ENCODE peak calls at places on chromosomes 2 and 18, in four cellular contexts. B is stomach, G is suprapubic skin, S is A549. V is an unnamed sample.

GRCh38 chr2:85888020-85888744 is 608 bp downstream of the ST3GAL5 start:
- DNase-seq in S (no peak), B (no peak), G (no peak), V (no peak)

GRCh38 chr2:65554765-65555561 is 122.6 kb upstream of the SPRED2 start:
- DNase-seq in B (no peak), G (no peak), S (no peak), V (no peak)

GRCh38 chr18:3816601-3817363 is 366.8 kb downstream of the TGIF1 start:
- DNase-seq in G (no peak), S (peak), B (no peak), V (no peak)

GRCh38 chr2:126059379-126059778 is 596.6 kb upstream of the GYPC start:
- DNase-seq in S (no peak), G (no peak), B (no peak), V (no peak)

GRCh38 chr2:1620081-1620480 is 124.2 kb downstream of the PXDN start:
- DNase-seq in S (no peak), G (peak), B (no peak), V (no peak)

GRCh38 chr2:105431367-105432088 is 32.7 kb upstream of the FHL2 start:
- DNase-seq in B (no peak), G (no peak), S (no peak), V (peak)

GRCh38 chr2:237297421-237298155 is 116.4 kb downstream of the COL6A3 start:
- DNase-seq in G (no peak), B (no peak), S (no peak), V (no peak)

GRCh38 chr2:209596275-209596674 is 172.4 kb downstream of the MAP2 start:
- DNase-seq in B (no peak), G (no peak), S (no peak), V (no peak)

GRCh38 chr2:189305291-189305943 is 125.9 kb upstream of the COL5A2 start:
- DNase-seq in S (no peak), B (no peak), G (no peak), V (no peak)

GRCh38 chr2:96470636-96471035 is 34.5 kb downstream of the NEURL3 start:
- DNase-seq in B (peak), G (no peak), S (peak), V (no peak)

GRCh38 chr2:127737892-127738291 is 36.6 kb downstream of the SFT2D3 start:
- DNase-seq in S (no peak), B (no peak), G (no peak), V (no peak)

GRCh38 chr2:106789185-106789584 is 96.8 kb downstream of the ST6GAL2 start:
- DNase-seq in S (no peak), G (no peak), B (no peak), V (no peak)

GRCh38 chr18:13107074-13107473 is 111.5 kb upstream of the LDLRAD4 start:
- DNase-seq in G (no peak), B (no peak), S (no peak), V (no peak)

GRCh38 chr2:209648714-209649113 is 122.9 kb upstream of the UNC80 start:
- DNase-seq in B (no peak), G (no peak), S (no peak), V (no peak)

GRCh38 chr2:133608291-133608690 is 40.0 kb upstream of the NCKAP5 start:
- DNase-seq in B (no peak), S (no peak), G (no peak), V (no peak)

DNA sequence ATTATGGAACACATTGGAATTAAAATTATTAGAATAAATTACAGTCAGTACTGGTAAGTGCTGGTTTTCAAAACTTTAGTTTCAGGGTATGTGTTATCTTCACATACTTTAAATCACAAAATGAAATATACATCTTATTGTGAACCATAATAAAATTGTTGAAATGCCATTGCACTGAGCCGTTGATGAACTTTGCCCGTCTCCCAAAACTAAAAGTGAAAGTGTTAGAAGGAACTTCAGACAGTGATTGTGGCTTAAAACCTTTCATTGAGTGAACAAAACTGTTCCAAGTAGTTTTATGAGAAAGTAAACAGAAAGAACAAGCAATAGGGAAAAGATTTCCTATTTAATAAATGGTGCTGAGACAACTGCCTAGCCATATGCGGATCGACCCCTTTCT is 811.6 kb downstream of the PLCL1 start:
- DNase-seq in B (no peak), S (no peak), G (no peak), V (no peak)
- TF ChIP-seq EP300 in B (no peak), S (no peak), G (no peak), V (no peak)

GRCh38 chr2:217932661-217933325 is 70.0 kb downstream of the TNS1 start:
- DNase-seq in B (no peak), S (no peak), G (no peak), V (no peak)
- TF ChIP-seq EP300 in B (no peak), S (no peak), G (no peak), V (no peak)

DNA sequence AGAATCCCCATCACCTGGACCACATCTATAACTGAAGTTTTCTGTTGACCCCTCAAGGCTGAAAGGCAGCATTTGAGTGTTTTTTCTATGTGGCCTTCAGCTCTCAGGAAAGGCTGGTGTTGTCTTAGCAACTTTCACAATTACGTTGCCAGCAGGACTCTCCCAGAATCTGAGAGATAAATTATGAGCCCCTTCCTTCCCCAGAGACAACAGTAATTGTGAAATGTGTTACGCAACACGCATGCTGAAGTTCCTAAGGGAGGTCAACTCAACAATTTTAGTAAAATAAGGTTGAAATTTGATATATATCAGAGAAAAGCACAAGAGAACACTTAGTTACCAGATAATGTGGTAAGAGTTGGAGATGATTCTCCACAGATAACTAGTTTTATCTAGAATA is 216.5 kb upstream of the SLC8A1 start:
- DNase-seq in B (no peak), G (no peak), S (no peak), V (peak)
- TF ChIP-seq EP300 in B (no peak), G (no peak), S (no peak), V (no peak)

DNA sequence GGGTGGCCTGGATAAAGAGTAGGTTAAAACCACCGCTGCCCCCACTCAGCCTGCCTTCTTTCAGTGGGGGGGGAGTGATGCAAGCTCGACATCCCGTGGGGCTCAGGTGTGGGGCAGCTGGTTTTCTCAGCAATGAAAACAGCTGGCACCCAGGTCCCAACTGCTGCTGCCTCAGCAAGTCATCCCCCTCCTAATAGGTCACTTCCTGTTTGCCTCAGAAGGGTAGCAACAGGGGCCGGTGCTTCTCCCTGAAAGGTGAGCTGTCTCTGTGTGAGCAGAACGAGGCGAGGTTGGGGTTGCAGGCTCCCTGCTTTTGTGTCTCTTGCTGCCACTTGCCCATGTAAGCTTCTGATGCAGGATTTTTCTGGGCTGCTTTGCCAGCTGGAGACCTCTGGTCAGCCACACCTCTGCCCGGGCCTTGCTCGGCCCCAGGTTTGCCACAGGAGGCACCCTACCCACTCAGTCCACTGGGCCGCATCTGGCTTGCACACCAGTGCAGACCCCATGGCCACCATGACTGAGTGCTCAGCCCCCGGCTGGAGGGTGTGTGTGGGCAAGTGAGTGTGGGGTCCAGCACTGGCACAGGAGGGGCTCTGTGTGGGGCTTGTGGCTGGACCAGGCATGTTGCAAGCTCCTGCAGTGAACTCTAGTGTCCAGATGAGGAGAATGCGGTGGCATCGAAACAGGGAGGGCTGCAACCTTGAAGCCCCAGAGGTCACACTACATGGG is 11.5 kb upstream of the ASB1 start:
- DNase-seq in G (no peak), B (peak), S (no peak), V (no peak)
- TF ChIP-seq EP300 in G (no peak), B (no peak), S (no peak), V (no peak)

DNA sequence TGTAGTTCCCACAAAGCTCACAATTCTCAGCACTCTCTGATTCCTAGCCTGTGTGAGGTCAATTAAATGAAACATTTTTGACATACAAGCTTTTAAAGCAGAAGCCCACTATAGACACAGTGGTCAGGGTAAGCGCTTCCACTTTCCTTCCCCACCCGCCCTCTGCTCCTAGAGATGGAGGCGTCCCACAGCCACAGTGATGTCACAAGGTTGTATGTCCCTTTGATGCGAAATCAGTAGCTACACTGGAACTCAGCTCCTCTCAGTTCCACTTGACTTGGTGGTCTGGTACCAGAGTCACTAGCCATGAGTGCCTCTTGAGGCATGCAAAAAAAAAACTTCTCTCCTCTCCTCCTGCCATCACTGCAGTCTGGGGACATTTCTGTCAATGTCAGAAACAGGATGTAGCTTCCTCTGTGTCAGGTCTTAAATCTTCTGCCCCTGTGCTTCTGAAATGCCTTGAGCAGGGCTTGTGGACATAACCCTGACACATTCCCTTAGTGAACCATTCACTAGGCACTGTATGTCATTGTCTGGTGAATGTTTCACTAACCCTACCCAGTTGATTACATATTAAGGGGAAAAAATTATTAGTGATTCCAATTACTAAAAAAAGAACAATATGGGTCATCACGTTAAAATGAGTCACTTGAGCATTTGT is 7.8 kb downstream of the SULT1C4 start:
- DNase-seq in B (no peak), S (peak), G (no peak), V (no peak)
- TF ChIP-seq EP300 in B (no peak), S (peak), G (no peak), V (no peak)

GRCh38 chr2:24625728-24626484 is 134.9 kb downstream of the NCOA1 start:
- DNase-seq in B (no peak), G (no peak), S (no peak), V (no peak)
- TF ChIP-seq EP300 in B (no peak), G (no peak), S (no peak), V (no peak)

DNA sequence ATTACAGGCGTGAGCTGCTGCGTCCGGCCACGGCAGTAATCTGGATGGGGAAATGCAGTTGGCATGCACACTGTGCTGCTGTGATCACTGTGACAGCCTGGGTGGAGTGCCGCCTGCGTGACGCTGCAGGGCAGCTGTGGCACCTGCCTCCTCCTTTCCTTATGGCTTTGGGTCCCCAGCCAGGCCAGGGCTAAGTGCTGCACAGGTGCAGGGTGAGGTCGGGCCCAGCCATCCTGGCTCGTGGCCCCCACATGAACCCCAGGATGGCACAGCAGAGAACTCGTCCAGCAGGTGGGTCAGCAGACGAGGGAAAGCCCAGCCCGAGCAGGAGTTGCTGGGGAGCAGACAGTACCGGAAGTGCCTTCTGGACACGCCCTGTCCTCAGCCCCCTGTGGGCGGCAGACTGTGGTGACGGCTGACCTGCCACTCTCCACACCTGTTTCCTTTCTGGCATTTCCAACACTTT is 17.1 kb downstream of the HS1BP3 start:
- DNase-seq in G (no peak), S (no peak), B (peak), V (no peak)
- TF ChIP-seq EP300 in G (no peak), S (no peak), B (peak), V (no peak)

V was measured in tibial nerve.